ENCODE peak calls at places on chromosomes 2 and 18, in five cellular contexts. Z is lower lobe of right lung; F is effector memory CD4-positive, alpha-beta T cell; C is adrenal gland; H is aorta. P is an unnamed sample.

GRCh38 chr18:76697441-76697901 is 124.9 kb upstream of the ZNF236 start:
- DNase-seq in H (no peak), F (no peak), Z (no peak), C (no peak), P (no peak)

GRCh38 chr2:48607307-48608014 is 10.2 kb upstream of the GTF2A1L start:
- DNase-seq in C (no peak), F (no peak), Z (no peak), H (no peak), P (no peak)

GRCh38 chr2:241965931-241966412 is 96.4 kb downstream of the RTP5 start:
- DNase-seq in Z (no peak), H (no peak), C (peak; percentile 63), F (no peak), P (peak; percentile 35)

GRCh38 chr2:233065954-233066470 is 5.9 kb downstream of the INPP5D start:
- DNase-seq in Z (no peak), H (peak; percentile 26), F (no peak), C (peak; percentile 6), P (no peak)

GRCh38 chr2:218259099-218259921 is 1.5 kb upstream of the GPBAR1 start:
- DNase-seq in Z (peak; percentile 60), H (peak; percentile 81), F (no peak), C (no peak), P (no peak)

GRCh38 chr2:127763776-127764175 is 47.2 kb downstream of the WDR33 start:
- DNase-seq in F (no peak), H (no peak), Z (no peak), C (no peak), P (no peak)

GRCh38 chr2:120814352-120814751 is 78.7 kb downstream of the GLI2 start:
- DNase-seq in C (no peak), H (peak; percentile 33), F (no peak), Z (no peak), P (no peak)

GRCh38 chr2:128466377-128467175 is 147.9 kb upstream of the HS6ST1 start:
- DNase-seq in H (peak; percentile 87), C (peak; percentile 85), Z (no peak), F (no peak), P (no peak)

GRCh38 chr18:59650266-59650820 is 46.9 kb downstream of the CCBE1 start:
- DNase-seq in C (no peak), H (no peak), F (no peak), Z (no peak), P (no peak)

GRCh38 chr2:105328281-105329196 is 996 bp downstream of the TGFBRAP1 start:
- DNase-seq in F (no peak), C (peak; percentile 31), H (no peak), Z (no peak), P (peak; percentile 52)

GRCh38 chr2:153405196-153405595 is 73.4 kb downstream of the RPRM start:
- DNase-seq in F (no peak), Z (no peak), C (no peak), H (no peak), P (no peak)

GRCh38 chr2:43791035-43791434 is 17.2 kb downstream of the DYNC2LI1 start:
- DNase-seq in Z (no peak), C (no peak), H (no peak), F (no peak), P (no peak)

GRCh38 chr18:616380-616995 is 19.7 kb downstream of the CLUL1 start:
- DNase-seq in C (no peak), H (no peak), F (no peak), Z (no peak), P (peak; percentile 4)

GRCh38 chr2:17226941-17227340 is 291.3 kb downstream of the RAD51AP2 start:
- DNase-seq in C (no peak), H (no peak), F (no peak), Z (no peak), P (no peak)

GRCh38 chr2:12769492-12770105 is 52.9 kb downstream of the TRIB2 start:
- DNase-seq in Z (peak; percentile 56), F (no peak), H (no peak), C (no peak), P (no peak)

GRCh38 chr2:196563876-196564275 is 75.6 kb upstream of the CCDC150 start:
- DNase-seq in Z (no peak), C (no peak), H (no peak), F (no peak), P (no peak)

GRCh38 chr2:240878341-240878936 is 9.8 kb downstream of the AGXT start:
- DNase-seq in Z (peak; percentile 41), C (no peak), H (no peak), F (no peak), P (no peak)

GRCh38 chr18:79933765-79934164 is 17.7 kb downstream of the SLC66A2 start:
- DNase-seq in C (peak; percentile 26), F (no peak), Z (peak; percentile 50), H (peak; percentile 51), P (no peak)

GRCh38 chr2:144678741-144679140 is 158.8 kb upstream of the ZEB2 start:
- DNase-seq in C (no peak), H (no peak), Z (no peak), F (no peak), P (no peak)

GRCh38 chr2:186518291-186518690 is 32.2 kb downstream of the ZC3H15 start:
- DNase-seq in C (no peak), H (no peak), F (no peak), Z (no peak), P (no peak)

GRCh38 chr18:48594725-48595124 is 55.9 kb downstream of the CTIF start:
- DNase-seq in C (peak; percentile 32), F (no peak), H (no peak), Z (no peak), P (no peak)

GRCh38 chr2:70868970-70869369 is 33.4 kb upstream of the CD207 start:
- DNase-seq in Z (no peak), F (no peak), H (no peak), C (no peak), P (no peak)

GRCh38 chr2:70870790-70871189 is 35.2 kb upstream of the CD207 start:
- DNase-seq in H (no peak), F (no peak), Z (no peak), C (no peak), P (no peak)

GRCh38 chr2:70873541-70873940 is 37.9 kb upstream of the CD207 start:
- DNase-seq in Z (no peak), C (no peak), F (no peak), H (no peak), P (no peak)

GRCh38 chr2:70871398-70872211 is 36.0 kb upstream of the CD207 start:
- DNase-seq in F (peak; percentile 39), C (peak; percentile 90), H (peak; percentile 97), Z (peak; percentile 92), P (peak; percentile 77)
- H3K27me3 ChIP-seq in F (peaks cover 10% of the 10 kb centered on the region), C (peaks cover 24% of the 10 kb centered on the region), H (no peaks in the 10 kb centered on the region), Z (peaks cover 57% of the 10 kb centered on the region), P (peaks cover 8% of the 10 kb centered on the region)

GRCh38 chr2:72915076-72915906 is 2.0 kb upstream of the EMX1 start:
- DNase-seq in H (peak; percentile 60), C (peak; percentile 13), F (no peak), Z (no peak), P (no peak)

GRCh38 chr2:72913531-72914225 is 3.6 kb upstream of the EMX1 start:
- DNase-seq in Z (no peak), F (no peak), C (peak; percentile 5), H (no peak), P (no peak)

GRCh38 chr2:72915907-72916742 is 1.2 kb upstream of the EMX1 start:
- DNase-seq in Z (no peak), H (peak; percentile 77), F (no peak), C (peak; percentile 33), P (peak; percentile 43)

GRCh38 chr2:72916743-72917137 is 579 bp upstream of the EMX1 start:
- DNase-seq in Z (no peak), C (peak; percentile 15), F (no peak), H (peak; percentile 63), P (no peak)

GRCh38 chr2:72914226-72915075 is 2.9 kb upstream of the EMX1 start:
- DNase-seq in H (peak; percentile 45), Z (no peak), C (peak; percentile 13), F (no peak), P (no peak)
- H3K27me3 ChIP-seq in H (no peaks in the 10 kb centered on the region), Z (peaks cover 96% of the 10 kb centered on the region), C (peaks cover 98% of the 10 kb centered on the region), F (peaks cover 62% of the 10 kb centered on the region), P (peaks cover 43% of the 10 kb centered on the region)

DNA sequence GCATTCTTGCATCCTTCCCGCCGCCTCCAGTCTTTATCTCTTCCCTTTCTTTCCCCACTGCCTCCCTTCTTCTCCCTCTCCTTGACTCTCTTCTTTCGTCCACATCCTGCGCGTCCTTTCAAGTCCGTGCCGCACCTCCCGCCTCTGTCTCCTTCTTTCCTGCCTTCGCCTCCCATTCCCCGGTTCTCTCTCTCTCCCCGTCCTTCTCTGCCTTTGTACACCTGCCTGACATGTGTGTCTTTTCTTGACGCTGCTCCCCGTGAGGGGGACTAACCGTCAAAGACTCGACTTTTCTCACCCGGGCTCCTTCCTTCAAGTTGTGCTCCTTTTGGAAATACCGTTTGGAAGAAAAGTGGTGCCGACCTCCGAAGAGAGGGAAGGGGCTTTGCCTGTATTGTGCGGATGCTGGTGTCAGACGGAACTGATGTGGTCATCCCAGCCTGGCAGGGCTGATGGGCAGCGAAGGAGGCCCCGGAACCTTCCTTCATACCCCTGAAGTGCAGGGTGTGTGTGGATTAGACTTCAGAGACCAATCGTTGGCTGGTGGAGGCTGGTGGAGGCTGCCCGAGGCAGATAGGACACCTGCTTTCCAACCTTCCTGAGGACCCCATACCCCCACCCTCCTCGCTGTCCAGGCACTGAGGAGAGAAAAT is 898 bp downstream of the TMEM178A start:
- DNase-seq in F (no peak), H (no peak), C (no peak), Z (no peak), P (no peak)
- H3K27me3 ChIP-seq in F (peaks cover 22% of the 10 kb centered on the region), H (no peaks in the 10 kb centered on the region), C (peaks cover 9% of the 10 kb centered on the region), Z (peaks cover 23% of the 10 kb centered on the region), P (peaks cover 38% of the 10 kb centered on the region)

DNA sequence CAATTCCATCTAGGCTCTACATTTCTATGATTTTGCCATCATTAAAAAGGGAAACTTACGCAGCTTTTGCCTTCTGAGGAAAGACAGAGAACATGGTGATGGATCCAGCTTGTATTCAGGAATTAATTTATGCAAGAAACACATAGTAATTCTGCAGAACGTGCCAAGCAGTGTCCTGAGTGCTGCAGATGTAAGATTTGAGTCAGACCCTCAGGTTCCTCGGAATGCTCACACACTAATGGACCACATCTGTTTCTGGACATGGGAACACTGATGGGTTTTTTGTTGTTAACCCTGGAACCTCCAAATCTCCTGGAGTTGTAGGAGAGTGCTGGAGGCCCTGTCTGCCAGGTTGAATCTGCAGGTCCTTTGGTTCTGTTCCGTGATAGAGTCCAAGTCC is 132.9 kb downstream of the SETBP1 start:
- DNase-seq in H (no peak), F (no peak), C (no peak), Z (no peak), P (no peak)
- H3K27me3 ChIP-seq in H (no peaks in the 10 kb centered on the region), F (no peaks in the 10 kb centered on the region), C (no peaks in the 10 kb centered on the region), Z (no peaks in the 10 kb centered on the region), P (no peaks in the 10 kb centered on the region)

P was measured in CD4-positive, CD25-positive, alpha-beta regulatory T cell.